ENCODE peak calls at places on chromosomes 13 and 19, in eight cellular contexts. L is NCI-H1694; A is dorsolateral prefrontal cortex; J is stimulated activated CD4-positive, alpha-beta T cell treated with anti-CD3 and anti-CD28 coated beads, Interleukin-1b, Interleukin-23, amount 100 ng/mL, for 24 hours; C is lower leg skin; S is mammary epithelial cell; T is uterus; N is T-helper 1 cell. G is an unnamed sample.

GRCh38 chr13:75437582-75438318 is 44.2 kb downstream of the TBC1D4 start:
- DNase-seq in L (no peak), A (no peak), J (no peak), C (no peak), S (no peak), T (no peak), N (no peak), G (no peak)

GRCh38 chr13:54034047-54034446 is 1005.4 kb downstream of the OLFM4 start:
- DNase-seq in L (no peak), A (no peak), J (no peak), C (no peak), S (no peak), T (no peak), N (no peak), G (no peak)

GRCh38 chr13:106917673-106918652 is 350.0 kb upstream of the ARGLU1 start:
- DNase-seq in L (peak; percentile 78), A (peak; percentile 72), J (peak; percentile 44), C (peak; percentile 95), S (peak; percentile 59), T (peak; percentile 47), N (peak; percentile 11), G (peak; percentile 83)

GRCh38 chr19:56423985-56424353 is 19.8 kb downstream of the ZNF583 start:
- DNase-seq in L (no peak), A (no peak), J (no peak), C (no peak), S (no peak), T (no peak), N (no peak), G (peak; percentile 6)

GRCh38 chr19:15091918-15092753 is 10.1 kb downstream of the OR1I1 start:
- DNase-seq in L (peak; percentile 77), A (no peak), J (no peak), C (no peak), S (peak; percentile 41), T (peak; percentile 49), N (no peak), G (peak; percentile 77)

GRCh38 chr19:6760606-6761005 is 6.6 kb downstream of the SH2D3A start:
- DNase-seq in L (no peak), A (no peak), J (no peak), C (no peak), S (no peak), T (no peak), N (no peak), G (no peak)

GRCh38 chr13:35763805-35764170 is 287.3 kb upstream of the MAB21L1 start:
- DNase-seq in L (no peak), A (no peak), J (no peak), C (no peak), S (no peak), T (no peak), N (no peak), G (no peak)

GRCh38 chr13:59269476-59269875 is 894.3 kb downstream of the DIAPH3 start:
- DNase-seq in L (no peak), A (no peak), J (no peak), C (no peak), S (peak; percentile 0), T (no peak), N (no peak), G (peak; percentile 30)

GRCh38 chr19:31282346-31282745 is 66.9 kb downstream of the TSHZ3 start:
- DNase-seq in L (no peak), A (no peak), J (no peak), C (no peak), S (no peak), T (no peak), N (no peak), G (no peak)

GRCh38 chr19:38055040-38055439 is 148.0 kb downstream of the SIPA1L3 start:
- DNase-seq in L (no peak), A (no peak), J (no peak), C (no peak), S (no peak), T (no peak), N (no peak), G (peak; percentile 41)

GRCh38 chr19:18985257-18985656 is 44.2 kb upstream of the HOMER3 start:
- DNase-seq in L (no peak), A (peak; percentile 45), J (no peak), C (no peak), S (no peak), T (no peak), N (no peak), G (no peak)

GRCh38 chr13:60441761-60442160 is 44.7 kb downstream of the TDRD3 start:
- DNase-seq in L (no peak), A (no peak), J (no peak), C (no peak), S (no peak), T (no peak), N (no peak), G (no peak)

GRCh38 chr13:52833261-52833660 is 15.2 kb downstream of the PCDH8 start:
- DNase-seq in L (no peak), A (no peak), J (no peak), C (no peak), S (no peak), T (no peak), N (no peak), G (no peak)

GRCh38 chr19:14383898-14384669 is 2.8 kb downstream of the ADGRE5 start:
- DNase-seq in L (no peak), A (no peak), J (no peak), C (no peak), S (peak; percentile 44), T (peak; percentile 73), N (peak; percentile 46), G (peak; percentile 44)

GRCh38 chr13:45242070-45242469 is 41.2 kb upstream of the KCTD4 start:
- DNase-seq in L (no peak), A (no peak), J (no peak), C (no peak), S (peak; percentile 57), T (no peak), N (no peak), G (no peak)

GRCh38 chr13:28657784-28658538 is 969 bp upstream of the POMP start:
- DNase-seq in L (no peak), A (no peak), J (no peak), C (no peak), S (peak; percentile 6), T (no peak), N (no peak), G (no peak)

GRCh38 chr19:54684537-54684936 is 21.8 kb downstream of the LILRB4 start:
- DNase-seq in L (no peak), A (no peak), J (no peak), C (no peak), S (peak; percentile 11), T (no peak), N (no peak), G (peak; percentile 11)

GRCh38 chr13:75251188-75251587 is 230.8 kb downstream of the TBC1D4 start:
- DNase-seq in L (no peak), A (no peak), J (no peak), C (no peak), S (no peak), T (no peak), N (no peak), G (no peak)

GRCh38 chr19:23399443-23399842 is 4.2 kb upstream of the ZNF91 start:
- DNase-seq in L (no peak), A (no peak), J (no peak), C (no peak), S (no peak), T (no peak), N (no peak), G (no peak)

GRCh38 chr13:88000239-88000638 is 329.1 kb downstream of the SLITRK5 start:
- DNase-seq in L (no peak), A (no peak), J (no peak), C (no peak), S (no peak), T (no peak), N (no peak), G (peak; percentile 42)

GRCh38 chr19:39709026-39709872 is 5.0 kb downstream of the LGALS14 start:
- DNase-seq in L (no peak), A (no peak), J (no peak), C (no peak), S (peak; percentile 39), T (no peak), N (no peak), G (peak; percentile 80)

GRCh38 chr13:41122838-41123237 is 9.8 kb downstream of the KBTBD6 start:
- DNase-seq in L (no peak), A (no peak), J (no peak), C (no peak), S (peak; percentile 56), T (no peak), N (no peak), G (no peak)

GRCh38 chr19:8580710-8581281 is 3.6 kb upstream of the MYO1F start:
- DNase-seq in L (peak; percentile 10), A (peak; percentile 64), J (peak; percentile 75), C (peak; percentile 96), S (peak; percentile 42), T (peak; percentile 83), N (peak; percentile 69), G (peak; percentile 90)

GRCh38 chr13:89324582-89324981 is 1653.4 kb downstream of the SLITRK5 start:
- DNase-seq in L (no peak), A (no peak), J (no peak), C (no peak), S (no peak), T (no peak), N (no peak), G (peak; percentile 82)

GRCh38 chr13:19601749-19602725 is 31.4 kb upstream of the MPHOSPH8 start:
- DNase-seq in L (no peak), A (no peak), J (peak; percentile 31), C (peak; percentile 83), S (peak; percentile 48), T (no peak), N (no peak), G (peak; percentile 71)

GRCh38 chr19:33375760-33376159 is 2.3 kb downstream of the CEBPG start:
- DNase-seq in L (no peak), A (no peak), J (no peak), C (no peak), S (peak; percentile 29), T (peak; percentile 69), N (no peak), G (no peak)

GRCh38 chr13:41678842-41679241 is 221.5 kb downstream of the RGCC start:
- DNase-seq in L (no peak), A (no peak), J (no peak), C (no peak), S (no peak), T (no peak), N (no peak), G (no peak)

GRCh38 chr13:21109168-21109567 is 47.8 kb upstream of the LATS2 start:
- DNase-seq in L (no peak), A (no peak), J (no peak), C (no peak), S (no peak), T (no peak), N (no peak), G (no peak)

GRCh38 chr13:76758738-76759137 is 127.5 kb downstream of the KCTD12 start:
- DNase-seq in L (no peak), A (no peak), J (no peak), C (no peak), S (peak; percentile 4), T (no peak), N (no peak), G (no peak)

G was measured in mesendoderm.